ENCODE peak calls at places on chromosomes 16 and 17, in five cellular contexts. One of them, this sample, is unnamed. For H3K4me1, the result is how much of the 10 kb centered on the place peaks cover.

GRCh38 chr17:900336-900735 is 79.2 kb downstream of the NXN start:
- DNase-seq in H1: no peak
- DNase-seq in astrocyte: no peak
- DNase-seq in GM12878: no peak
- DNase-seq in GM23338: no peak
- DNase-seq in this sample: no peak

GRCh38 chr17:40301315-40301714 is 7.7 kb upstream of the RARA start:
- DNase-seq in H1: no peak
- DNase-seq in astrocyte: no peak
- DNase-seq in GM12878: no peak
- DNase-seq in GM23338: peak
- DNase-seq in this sample: no peak

GRCh38 chr16:81549547-81550411 is 105.2 kb downstream of the CMIP start:
- DNase-seq in H1: no peak
- DNase-seq in astrocyte: no peak
- DNase-seq in GM12878: no peak
- DNase-seq in GM23338: no peak
- DNase-seq in this sample: no peak

GRCh38 chr17:66711936-66712335 is 123.0 kb upstream of the CACNG5 start:
- DNase-seq in H1: peak
- DNase-seq in astrocyte: no peak
- DNase-seq in GM12878: no peak
- DNase-seq in GM23338: peak
- DNase-seq in this sample: no peak

GRCh38 chr16:88633684-88634140 is 4.7 kb upstream of the IL17C start:
- DNase-seq in H1: no peak
- DNase-seq in astrocyte: no peak
- DNase-seq in GM12878: peak
- DNase-seq in GM23338: peak
- DNase-seq in this sample: no peak

GRCh38 chr16:66473654-66474519 is 46.8 kb downstream of the BEAN1 start:
- DNase-seq in H1: no peak
- DNase-seq in astrocyte: no peak
- DNase-seq in GM12878: no peak
- DNase-seq in GM23338: no peak
- DNase-seq in this sample: no peak

GRCh38 chr16:892536-893255 is 78.1 kb downstream of the LMF1 start:
- DNase-seq in H1: no peak
- DNase-seq in astrocyte: no peak
- DNase-seq in GM12878: no peak
- DNase-seq in GM23338: no peak
- DNase-seq in this sample: no peak

GRCh38 chr17:19645608-19646250 is 2.8 kb upstream of the ALDH3A2 start:
- DNase-seq in H1: no peak
- DNase-seq in astrocyte: peak
- DNase-seq in GM12878: no peak
- DNase-seq in GM23338: peak
- DNase-seq in this sample: no peak

GRCh38 chr17:53996131-53996530 is 173.4 kb downstream of the KIF2B start:
- DNase-seq in H1: no peak
- DNase-seq in astrocyte: no peak
- DNase-seq in GM12878: no peak
- DNase-seq in GM23338: no peak
- DNase-seq in this sample: no peak

GRCh38 chr17:39096435-39097158 is 54.8 kb downstream of the PLXDC1 start:
- DNase-seq in H1: no peak
- DNase-seq in astrocyte: no peak
- DNase-seq in GM12878: no peak
- DNase-seq in GM23338: no peak
- DNase-seq in this sample: no peak

GRCh38 chr17:28570716-28571254 is 539 bp downstream of the PIGS start:
- DNase-seq in H1: no peak
- DNase-seq in astrocyte: no peak
- DNase-seq in GM12878: no peak
- DNase-seq in GM23338: peak
- DNase-seq in this sample: no peak

GRCh38 chr17:2266045-2266864 is 37.3 kb downstream of the SMG6 start:
- DNase-seq in H1: no peak
- DNase-seq in astrocyte: no peak
- DNase-seq in GM12878: peak
- DNase-seq in GM23338: no peak
- DNase-seq in this sample: no peak

GRCh38 chr16:77662241-77662640 is 60.1 kb upstream of the NUDT7 start:
- DNase-seq in H1: no peak
- DNase-seq in astrocyte: no peak
- DNase-seq in GM12878: no peak
- DNase-seq in GM23338: no peak
- DNase-seq in this sample: no peak

DNA sequence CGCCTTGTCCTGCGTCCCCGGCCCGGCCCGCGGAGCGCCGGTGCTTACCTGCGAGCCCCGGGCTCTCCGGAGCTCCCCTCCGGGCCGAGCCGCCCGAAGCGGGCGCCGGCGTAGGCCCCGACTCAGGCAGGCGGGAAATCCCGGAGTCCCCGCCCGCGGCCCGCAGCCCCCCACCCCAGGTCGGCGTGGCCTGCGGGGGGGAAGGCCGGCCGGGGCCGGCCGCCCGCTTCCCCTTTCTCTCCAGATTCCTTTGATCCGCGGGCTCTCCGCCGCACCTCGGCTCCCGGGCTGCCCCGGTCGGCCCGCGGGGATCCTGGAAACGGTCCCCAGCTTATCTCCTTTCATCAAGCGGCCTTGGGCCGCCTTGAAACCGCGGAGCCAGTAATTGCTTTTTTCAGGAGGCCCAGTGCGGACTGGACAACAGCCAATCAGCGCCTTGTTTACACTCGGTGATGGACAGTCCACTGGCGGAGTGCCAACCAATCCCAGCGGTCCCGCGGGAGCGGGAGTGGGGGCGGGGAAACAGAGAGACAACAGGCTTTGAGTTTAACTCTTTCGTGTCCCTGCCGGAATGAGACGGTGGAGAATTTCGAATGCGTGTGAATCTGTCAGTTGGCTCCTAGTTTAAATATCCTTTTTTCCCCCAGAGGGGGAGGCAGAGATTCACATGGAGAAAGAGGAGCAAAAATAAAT is 1.4 kb upstream of the BAHCC1 start:
- DNase-seq in H1: peak
- DNase-seq in astrocyte: peak
- DNase-seq in GM12878: peak
- DNase-seq in GM23338: peak
- DNase-seq in this sample: peak
- TF ChIP-seq EZH2 in H1: no peak
- TF ChIP-seq EZH2 in astrocyte: no peak
- TF ChIP-seq EZH2 in GM12878: no peak
- TF ChIP-seq EZH2 in GM23338: peak
- TF ChIP-seq EZH2 in this sample: no peak

DNA sequence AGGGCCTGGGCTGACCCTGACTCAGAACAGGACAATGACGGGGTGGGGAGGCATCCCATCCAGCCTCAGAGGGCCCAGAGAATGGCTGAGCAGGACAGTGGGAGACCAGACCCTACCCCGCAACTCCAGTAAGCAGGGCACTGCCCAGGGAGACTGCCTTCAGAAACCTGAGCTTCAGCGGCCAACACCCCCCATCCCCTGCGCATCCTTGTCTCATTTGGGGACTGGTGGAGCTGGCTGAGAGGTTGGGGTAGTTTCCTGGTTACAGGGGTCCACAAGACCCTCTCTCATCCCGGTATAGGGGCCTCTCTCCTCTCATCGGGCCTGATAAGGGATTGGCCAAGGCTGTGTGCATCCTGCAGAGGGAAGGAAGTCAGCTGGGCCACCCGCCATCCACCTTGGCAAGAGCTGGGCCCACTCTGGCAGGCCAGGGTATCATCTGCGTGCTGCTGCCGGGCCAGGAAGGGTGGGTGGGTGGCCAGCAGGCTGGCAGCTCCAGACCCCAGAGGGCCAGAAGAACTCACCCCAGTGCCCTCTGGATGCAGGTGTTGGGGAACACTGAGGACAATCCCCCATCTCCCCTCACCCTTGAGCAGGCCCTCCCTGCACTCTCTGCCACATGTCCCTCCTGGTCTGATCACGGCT is 229.1 kb downstream of the KATNIP start:
- DNase-seq in H1: no peak
- DNase-seq in astrocyte: no peak
- DNase-seq in GM12878: no peak
- DNase-seq in GM23338: no peak
- DNase-seq in this sample: no peak
- H3K4me1 ChIP-seq in H1: under half
- H3K4me1 ChIP-seq in astrocyte: under half
- H3K4me1 ChIP-seq in GM12878: under half
- H3K4me1 ChIP-seq in GM23338: under half
- H3K4me1 ChIP-seq in this sample: under half

GRCh38 chr16:17437142-17437720 is 33.5 kb downstream of the XYLT1 start:
- DNase-seq in H1: no peak
- DNase-seq in astrocyte: no peak
- DNase-seq in GM12878: no peak
- DNase-seq in GM23338: no peak
- DNase-seq in this sample: no peak
- TF ChIP-seq EZH2 in H1: no peak
- TF ChIP-seq EZH2 in astrocyte: no peak
- TF ChIP-seq EZH2 in GM12878: no peak
- TF ChIP-seq EZH2 in GM23338: no peak
- TF ChIP-seq EZH2 in this sample: no peak

GRCh38 chr17:21089933-21090888 is 36.6 kb upstream of the DHRS7B start:
- DNase-seq in H1: no peak
- DNase-seq in astrocyte: no peak
- DNase-seq in GM12878: no peak
- DNase-seq in GM23338: no peak
- DNase-seq in this sample: no peak
- H3K4me1 ChIP-seq in H1: under half
- H3K4me1 ChIP-seq in astrocyte: under half
- H3K4me1 ChIP-seq in GM12878: under half
- H3K4me1 ChIP-seq in GM23338: under half
- H3K4me1 ChIP-seq in this sample: under half

DNA sequence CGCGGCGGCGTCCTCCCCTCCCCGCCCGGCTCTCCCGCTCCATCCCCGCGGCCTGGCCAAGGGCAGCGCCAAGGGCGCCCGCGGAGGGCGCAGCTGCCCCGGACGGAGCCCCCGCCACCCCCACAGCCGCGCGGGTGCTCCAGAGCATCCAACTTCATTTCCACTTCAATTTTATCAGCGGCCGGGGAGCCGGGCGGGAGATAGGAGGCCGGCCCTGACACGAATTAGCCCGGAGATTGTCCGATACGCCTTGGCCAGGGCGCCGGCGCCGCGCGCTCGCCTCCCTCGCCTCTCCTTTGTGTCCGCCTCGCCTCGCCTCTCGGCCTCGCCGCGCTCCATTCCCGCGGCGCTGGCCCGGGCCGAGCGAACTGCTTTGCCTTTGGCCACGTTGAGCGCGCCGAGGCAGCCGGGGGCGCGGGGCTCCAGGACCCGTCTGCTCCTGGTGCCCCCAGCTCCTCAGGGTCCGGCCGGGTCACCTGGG is 129.1 kb upstream of the LHX1 start:
- DNase-seq in H1: no peak
- DNase-seq in astrocyte: peak
- DNase-seq in GM12878: no peak
- DNase-seq in GM23338: peak
- DNase-seq in this sample: no peak
- TF ChIP-seq EZH2 in H1: peak
- TF ChIP-seq EZH2 in astrocyte: peak
- TF ChIP-seq EZH2 in GM12878: no peak
- TF ChIP-seq EZH2 in GM23338: peak
- TF ChIP-seq EZH2 in this sample: peak

GRCh38 chr16:85781156-85781555 is 18.2 kb downstream of the EMC8 start:
- DNase-seq in H1: no peak
- DNase-seq in astrocyte: no peak
- DNase-seq in GM12878: no peak
- DNase-seq in GM23338: no peak
- DNase-seq in this sample: no peak

GRCh38 chr16:85783441-85783840 is 15.9 kb downstream of the EMC8 start:
- DNase-seq in H1: no peak
- DNase-seq in astrocyte: no peak
- DNase-seq in GM12878: no peak
- DNase-seq in GM23338: no peak
- DNase-seq in this sample: no peak

GRCh38 chr16:85780281-85780680 is 19.1 kb downstream of the EMC8 start:
- DNase-seq in H1: no peak
- DNase-seq in astrocyte: no peak
- DNase-seq in GM12878: no peak
- DNase-seq in GM23338: no peak
- DNase-seq in this sample: no peak

GRCh38 chr16:85782476-85782875 is 16.9 kb downstream of the EMC8 start:
- DNase-seq in H1: no peak
- DNase-seq in astrocyte: peak
- DNase-seq in GM12878: no peak
- DNase-seq in GM23338: no peak
- DNase-seq in this sample: no peak

DNA sequence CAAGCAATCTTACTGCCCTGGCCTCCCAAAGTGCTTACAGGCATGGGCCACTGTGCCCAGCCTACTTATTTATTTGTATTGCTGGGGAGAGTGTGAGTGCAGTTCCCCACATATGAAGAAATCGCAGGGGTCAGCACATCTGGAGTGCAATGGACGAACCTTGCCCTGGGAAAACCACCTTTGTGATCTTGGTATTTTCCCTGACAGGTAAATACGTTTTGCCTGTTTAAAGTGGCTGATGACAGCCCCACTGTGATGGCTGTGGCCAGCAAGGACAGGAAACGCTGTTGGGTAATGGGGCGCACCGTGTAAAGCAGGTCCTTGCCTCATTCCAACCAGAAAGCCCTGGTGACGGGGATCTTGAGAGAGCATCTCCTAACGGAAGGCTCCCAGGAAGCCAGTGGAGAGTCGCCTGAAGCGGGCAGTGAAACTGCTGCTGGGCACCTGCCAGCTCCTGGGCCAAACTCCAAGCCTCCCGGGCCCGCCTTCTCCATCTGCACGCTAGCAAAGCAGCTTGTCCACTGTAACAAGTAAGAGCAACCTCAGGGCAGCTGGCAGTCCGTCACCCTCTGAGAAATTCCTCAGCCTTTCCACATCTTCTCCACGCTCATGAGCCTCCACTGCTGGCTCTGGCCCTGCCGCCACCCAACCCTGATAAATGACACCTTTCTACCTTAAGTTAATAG is 17.5 kb downstream of the EMC8 start:
- DNase-seq in H1: no peak
- DNase-seq in astrocyte: peak
- DNase-seq in GM12878: no peak
- DNase-seq in GM23338: no peak
- DNase-seq in this sample: no peak
- H3K4me1 ChIP-seq in H1: under half
- H3K4me1 ChIP-seq in astrocyte: under half
- H3K4me1 ChIP-seq in GM12878: under half
- H3K4me1 ChIP-seq in GM23338: under half
- H3K4me1 ChIP-seq in this sample: under half

This sample was measured in keratinocyte.